ENCODE peak calls at places on chromosomes 6 and 20, in six cellular contexts. N is left ventricle myocardium inferior, G is heart right ventricle, O is neural progenitor cell, B is uterus, X is esophagus squamous epithelium. Q is an unnamed sample.

GRCh38 chr6:29926795-29927427 is 15.4 kb upstream of the HLA-A start:
- DNase-seq in N (peak; percentile 80), G (peak; percentile 74), O (peak; percentile 16), B (peak; percentile 71), X (peak; percentile 42), Q (peak; percentile 81)

GRCh38 chr6:161076211-161076677 is 84.7 kb downstream of the MAP3K4 start:
- DNase-seq in N (no peak), G (no peak), O (no peak), B (no peak), X (no peak), Q (peak; percentile 34)

GRCh38 chr6:148557796-148558457 is 188.9 kb upstream of the UST start:
- DNase-seq in N (no peak), G (no peak), O (no peak), B (no peak), X (no peak), Q (no peak)

GRCh38 chr20:48725589-48725991 is 102.2 kb downstream of the PREX1 start:
- DNase-seq in N (no peak), G (no peak), O (no peak), B (no peak), X (no peak), Q (no peak)

GRCh38 chr6:12608016-12608860 is 108.3 kb upstream of the PHACTR1 start:
- DNase-seq in N (no peak), G (no peak), O (no peak), B (no peak), X (no peak), Q (no peak)

GRCh38 chr6:95519228-95520037 is 57.9 kb upstream of the MANEA start:
- DNase-seq in N (no peak), G (no peak), O (no peak), B (no peak), X (no peak), Q (no peak)

GRCh38 chr6:104728444-104728843 is 131.3 kb downstream of the HACE1 start:
- DNase-seq in N (no peak), G (no peak), O (no peak), B (no peak), X (no peak), Q (no peak)

GRCh38 chr6:2680264-2680908 is 70.3 kb downstream of the MYLK4 start:
- DNase-seq in N (no peak), G (no peak), O (no peak), B (no peak), X (no peak), Q (no peak)

GRCh38 chr20:49118307-49118706 is 69.8 kb downstream of the STAU1 start:
- DNase-seq in N (no peak), G (no peak), O (no peak), B (no peak), X (no peak), Q (no peak)

GRCh38 chr20:1373614-1374013 is 19.2 kb downstream of the FKBP1A start:
- DNase-seq in N (no peak), G (no peak), O (no peak), B (no peak), X (no peak), Q (no peak)

GRCh38 chr6:106883808-106884262 is 90.7 kb downstream of the CD24 start:
- DNase-seq in N (no peak), G (no peak), O (peak; percentile 26), B (no peak), X (no peak), Q (no peak)

GRCh38 chr6:36516559-36516958 is 30.7 kb downstream of the STK38 start:
- DNase-seq in N (no peak), G (no peak), O (no peak), B (no peak), X (no peak), Q (no peak)

GRCh38 chr6:11632795-11633511 is 95.4 kb downstream of the TMEM170B start:
- DNase-seq in N (no peak), G (no peak), O (peak; percentile 61), B (no peak), X (no peak), Q (no peak)

GRCh38 chr20:4593149-4593525 is 128.6 kb upstream of the PRND start:
- DNase-seq in N (no peak), G (no peak), O (no peak), B (no peak), X (no peak), Q (no peak)

GRCh38 chr20:32443386-32443974 is 85.3 kb downstream of the ASXL1 start:
- DNase-seq in N (no peak), G (no peak), O (no peak), B (no peak), X (no peak), Q (no peak)

GRCh38 chr6:53103993-53104675 is 38.9 kb downstream of the FBXO9 start:
- DNase-seq in N (no peak), G (no peak), O (peak; percentile 16), B (no peak), X (no peak), Q (no peak)

GRCh38 chr6:37130704-37131103 is 39.2 kb upstream of the PIM1 start:
- DNase-seq in N (no peak), G (no peak), O (no peak), B (peak; percentile 70), X (no peak), Q (no peak)

GRCh38 chr6:53240763-53241162 is 92.1 kb upstream of the GCM1 start:
- DNase-seq in N (no peak), G (no peak), O (no peak), B (no peak), X (no peak), Q (no peak)

GRCh38 chr20:43537921-43538854 is 20.6 kb upstream of the SGK2 start:
- DNase-seq in N (peak; percentile 54), G (peak; percentile 61), O (peak; percentile 64), B (peak; percentile 51), X (no peak), Q (peak; percentile 52)

GRCh38 chr6:30013296-30013922 is 47.7 kb upstream of the POLR1H start:
- DNase-seq in N (no peak), G (peak; percentile 69), O (peak; percentile 71), B (no peak), X (no peak), Q (peak; percentile 52)

GRCh38 chr6:2942916-2943563 is 28.3 kb downstream of the SERPINB6 start:
- DNase-seq in N (no peak), G (no peak), O (no peak), B (no peak), X (no peak), Q (no peak)

GRCh38 chr20:10313701-10314100 is 95.1 kb downstream of the SNAP25 start:
- DNase-seq in N (no peak), G (no peak), O (peak; percentile 77), B (no peak), X (no peak), Q (no peak)
- H3K27ac ChIP-seq in N (no peak overlapping the region), G (no peak overlapping the region), O (no peak overlapping the region), B (no peak overlapping the region), X (no peak overlapping the region), Q (no peak overlapping the region)

DNA sequence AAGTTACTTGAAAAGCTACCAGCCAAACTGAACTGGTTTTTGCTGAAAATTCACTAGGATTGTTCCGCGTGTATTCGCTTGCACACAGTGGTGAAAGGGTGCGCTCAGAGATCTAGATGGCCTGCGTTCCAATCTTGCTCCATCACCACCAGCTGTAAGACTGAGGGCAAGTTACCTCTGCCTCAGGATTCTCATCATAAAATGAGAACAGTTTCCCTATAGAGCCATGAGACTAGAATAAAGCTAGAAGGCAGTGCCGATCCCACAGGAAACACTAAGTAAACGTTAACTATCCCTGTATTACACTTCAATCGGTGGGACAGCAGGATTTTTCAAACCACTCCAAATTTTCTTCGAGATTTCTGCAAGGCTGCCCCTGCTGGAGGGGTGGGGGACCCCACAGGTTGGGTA is 838 bp downstream of the AHCY start:
- DNase-seq in N (no peak), G (no peak), O (peak; percentile 6), B (no peak), X (no peak), Q (no peak)
- TF ChIP-seq CTCF in N (no peak), G (no peak), O (peak; percentile 32), B (peak; percentile 20), X (no peak), Q (no peak)

DNA sequence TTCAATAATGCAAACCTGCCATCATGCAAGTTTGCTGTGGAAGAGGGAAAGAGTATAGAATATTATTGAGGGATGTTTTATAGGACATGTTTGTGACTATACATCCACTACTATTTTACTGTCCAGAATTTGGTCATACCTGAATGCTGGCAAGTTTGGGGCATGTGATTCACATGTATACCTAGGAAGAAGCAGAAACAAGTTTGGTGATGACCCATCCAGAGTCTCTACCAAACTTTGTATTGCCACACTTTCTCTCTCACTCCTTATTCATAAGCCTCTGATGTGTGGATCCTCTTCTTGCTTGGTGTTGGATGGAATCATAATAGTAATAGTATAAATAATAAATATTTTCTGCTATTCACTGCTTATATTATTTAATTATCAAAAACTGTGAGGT is 108.5 kb upstream of the FLRT3 start:
- DNase-seq in N (no peak), G (no peak), O (no peak), B (no peak), X (no peak), Q (no peak)
- H3K9me3 ChIP-seq in N (no peaks in the 10 kb centered on the region), G (no peaks in the 10 kb centered on the region), O (no peaks in the 10 kb centered on the region), B (no peaks in the 10 kb centered on the region), X (no peaks in the 10 kb centered on the region), Q (no peaks in the 10 kb centered on the region)

DNA sequence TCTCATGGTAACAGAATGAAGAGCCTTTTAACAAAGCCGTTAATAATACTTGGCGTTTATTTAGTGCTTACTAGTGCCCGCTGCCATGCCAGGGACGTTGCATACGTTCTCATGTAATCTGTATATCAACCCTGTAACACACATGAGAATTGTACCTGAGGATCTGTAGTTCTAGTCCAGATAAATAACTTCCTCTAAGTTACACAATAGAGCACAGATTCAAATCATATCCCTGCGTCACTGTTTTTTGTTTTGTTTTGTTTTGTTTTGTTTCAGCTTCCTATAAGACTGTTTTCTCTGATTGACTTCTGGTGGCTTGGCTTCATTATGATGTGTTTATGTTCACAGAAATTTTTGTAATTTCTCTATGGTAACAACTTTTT is 553 bp downstream of the ZSCAN16 start:
- DNase-seq in N (no peak), G (no peak), O (no peak), B (no peak), X (no peak), Q (no peak)
- H3K27ac ChIP-seq in N (peak overlapping the region; percentile 68), G (peak overlapping the region; percentile 76), O (no peak overlapping the region), B (peak overlapping the region; percentile 60), X (peak overlapping the region; percentile 53), Q (peak overlapping the region; percentile 84)